ENCODE peak calls at places on chromosome 2, in seven cellular contexts. One of them, this sample, is unnamed.

GRCh38 chr2:235433860-235434259 is 60.0 kb upstream of the AGAP1 start:
- DNase-seq in right cardiac atrium: peak
- DNase-seq in T follicular helper cell: no peak
- DNase-seq in nucleus accumbens: peak
- DNase-seq in HTR-8/SVneo: no peak
- DNase-seq in activated naive CD4-positive, alpha-beta T cell: no peak
- DNase-seq in left lung: no peak
- DNase-seq in this sample: peak

GRCh38 chr2:3116371-3116770 is 261.2 kb downstream of the EIPR1 start:
- DNase-seq in activated naive CD4-positive, alpha-beta T cell: no peak
- DNase-seq in T follicular helper cell: no peak
- DNase-seq in left lung: no peak
- DNase-seq in right cardiac atrium: no peak
- DNase-seq in nucleus accumbens: no peak
- DNase-seq in HTR-8/SVneo: no peak
- DNase-seq in this sample: no peak

GRCh38 chr2:121907905-121908304 is 152.5 kb downstream of the TSN start:
- DNase-seq in nucleus accumbens: no peak
- DNase-seq in HTR-8/SVneo: no peak
- DNase-seq in T follicular helper cell: no peak
- DNase-seq in left lung: no peak
- DNase-seq in activated naive CD4-positive, alpha-beta T cell: no peak
- DNase-seq in right cardiac atrium: no peak
- DNase-seq in this sample: no peak

GRCh38 chr2:190986221-190986953 is 27.6 kb downstream of the STAT1 start:
- DNase-seq in T follicular helper cell: no peak
- DNase-seq in right cardiac atrium: no peak
- DNase-seq in activated naive CD4-positive, alpha-beta T cell: no peak
- DNase-seq in left lung: no peak
- DNase-seq in nucleus accumbens: no peak
- DNase-seq in HTR-8/SVneo: no peak
- DNase-seq in this sample: no peak

GRCh38 chr2:184004945-184005672 is 593.2 kb upstream of the ZNF804A start:
- DNase-seq in T follicular helper cell: no peak
- DNase-seq in HTR-8/SVneo: no peak
- DNase-seq in right cardiac atrium: no peak
- DNase-seq in nucleus accumbens: no peak
- DNase-seq in left lung: no peak
- DNase-seq in activated naive CD4-positive, alpha-beta T cell: no peak
- DNase-seq in this sample: no peak

GRCh38 chr2:5691659-5692529 is at the start of gene SOX11:
- DNase-seq in HTR-8/SVneo: no peak
- DNase-seq in T follicular helper cell: no peak
- DNase-seq in nucleus accumbens: peak
- DNase-seq in right cardiac atrium: peak
- DNase-seq in activated naive CD4-positive, alpha-beta T cell: no peak
- DNase-seq in left lung: no peak
- DNase-seq in this sample: no peak

GRCh38 chr2:239399404-239399999 is 1.3 kb downstream of the HDAC4 start:
- DNase-seq in nucleus accumbens: no peak
- DNase-seq in left lung: no peak
- DNase-seq in activated naive CD4-positive, alpha-beta T cell: peak
- DNase-seq in HTR-8/SVneo: no peak
- DNase-seq in T follicular helper cell: no peak
- DNase-seq in right cardiac atrium: peak
- DNase-seq in this sample: no peak

GRCh38 chr2:106882658-106883057 is 3.3 kb downstream of the ST6GAL2 start:
- DNase-seq in HTR-8/SVneo: no peak
- DNase-seq in right cardiac atrium: no peak
- DNase-seq in left lung: no peak
- DNase-seq in T follicular helper cell: no peak
- DNase-seq in activated naive CD4-positive, alpha-beta T cell: no peak
- DNase-seq in nucleus accumbens: no peak
- DNase-seq in this sample: no peak

GRCh38 chr2:177550264-177551200 is 158.0 kb downstream of the AGPS start:
- DNase-seq in right cardiac atrium: no peak
- DNase-seq in T follicular helper cell: no peak
- DNase-seq in nucleus accumbens: no peak
- DNase-seq in HTR-8/SVneo: no peak
- DNase-seq in activated naive CD4-positive, alpha-beta T cell: no peak
- DNase-seq in left lung: no peak
- DNase-seq in this sample: no peak

GRCh38 chr2:112640800-112641675 is 4.7 kb upstream of the SLC20A1 start:
- DNase-seq in T follicular helper cell: no peak
- DNase-seq in HTR-8/SVneo: peak
- DNase-seq in activated naive CD4-positive, alpha-beta T cell: no peak
- DNase-seq in right cardiac atrium: no peak
- DNase-seq in nucleus accumbens: no peak
- DNase-seq in left lung: no peak
- DNase-seq in this sample: no peak

GRCh38 chr2:232478571-232479340 is 8.9 kb downstream of the ECEL1 start:
- DNase-seq in nucleus accumbens: no peak
- DNase-seq in activated naive CD4-positive, alpha-beta T cell: no peak
- DNase-seq in T follicular helper cell: no peak
- DNase-seq in HTR-8/SVneo: no peak
- DNase-seq in right cardiac atrium: no peak
- DNase-seq in left lung: no peak
- DNase-seq in this sample: no peak